ENCODE peak calls at places on chromosomes 16 and 17, in eight cellular contexts. X is left lung, R is transverse colon, K is tibial artery, W is Panc1, Y is right cardiac atrium, T is cardiac muscle cell, L is left ventricle myocardium inferior. U is an unnamed sample. For H3K4me1, H3K27me3 and H3K9me3, the result is how much of the 10 kb centered on the place peaks cover.

GRCh38 chr17:42866631-42867575 is 15.9 kb downstream of the AOC3 start:
- DNase-seq in L (no peak), X (no peak), Y (peak), R (no peak), W (no peak), K (no peak), T (no peak), U (no peak)

GRCh38 chr17:30352247-30352814 is 18.5 kb upstream of the TMIGD1 start:
- DNase-seq in K (no peak), T (no peak), W (no peak), L (no peak), R (no peak), X (peak), Y (no peak), U (no peak)

GRCh38 chr17:71501716-71502115 is 619.1 kb upstream of the SOX9 start:
- DNase-seq in R (no peak), K (no peak), W (no peak), L (no peak), X (no peak), T (no peak), Y (no peak), U (no peak)

GRCh38 chr17:64425191-64425590 is 23.7 kb upstream of the MILR1 start:
- DNase-seq in R (no peak), X (no peak), K (no peak), T (no peak), L (no peak), Y (no peak), W (no peak), U (no peak)

GRCh38 chr17:59372138-59372751 is 40.8 kb downstream of the YPEL2 start:
- DNase-seq in K (peak), W (no peak), L (no peak), Y (no peak), R (peak), T (peak), X (no peak), U (peak)

GRCh38 chr16:67396159-67396774 is 3.0 kb upstream of the TPPP3 start:
- DNase-seq in R (peak), X (peak), K (peak), Y (peak), W (no peak), L (peak), T (peak), U (peak)

GRCh38 chr17:75773808-75774470 is 8.9 kb upstream of the GALK1 start:
- DNase-seq in Y (no peak), L (no peak), K (peak), X (no peak), W (no peak), T (no peak), R (peak), U (peak)

GRCh38 chr17:7579839-7580630 is 597 bp downstream of the CD68 start:
- DNase-seq in K (no peak), T (no peak), R (no peak), Y (no peak), X (no peak), W (no peak), L (no peak), U (no peak)

GRCh38 chr16:55943257-55943656 is 68.1 kb upstream of the CES5A start:
- DNase-seq in K (no peak), L (no peak), T (no peak), W (no peak), X (no peak), R (no peak), Y (no peak), U (no peak)

GRCh38 chr17:11006530-11006929 is 168.6 kb upstream of the PIRT start:
- DNase-seq in Y (no peak), T (no peak), R (no peak), L (no peak), X (no peak), W (no peak), K (no peak), U (no peak)

GRCh38 chr16:53159781-53160436 is 105.1 kb downstream of the CHD9 start:
- DNase-seq in L (no peak), T (peak), Y (no peak), K (no peak), R (no peak), X (no peak), W (peak), U (peak)

GRCh38 chr17:39816272-39816671 is 47.8 kb downstream of the IKZF3 start:
- DNase-seq in T (no peak), K (no peak), R (no peak), X (no peak), W (no peak), L (no peak), Y (no peak), U (no peak)

GRCh38 chr16:82298472-82298871 is 128.4 kb upstream of the MPHOSPH6 start:
- DNase-seq in L (no peak), K (no peak), X (no peak), R (no peak), Y (no peak), T (no peak), W (no peak), U (no peak)

GRCh38 chr17:66691644-66692500 is 143.0 kb upstream of the CACNG5 start:
- DNase-seq in Y (no peak), R (no peak), X (no peak), K (no peak), W (peak), T (peak), L (no peak), U (no peak)

GRCh38 chr16:23941963-23942564 is 106.3 kb downstream of the PRKCB start:
- DNase-seq in X (no peak), W (no peak), Y (no peak), K (no peak), L (no peak), T (no peak), R (no peak), U (no peak)

GRCh38 chr16:56558024-56558747 is 6.7 kb upstream of the MT4 start:
- DNase-seq in Y (no peak), X (no peak), T (peak), W (no peak), K (no peak), R (no peak), L (no peak), U (no peak)

GRCh38 chr17:44087319-44087718 is 16.8 kb downstream of the G6PC3 start:
- DNase-seq in R (no peak), K (no peak), T (no peak), Y (no peak), W (no peak), L (no peak), X (no peak), U (no peak)

GRCh38 chr16:11585460-11586374 is 1.0 kb downstream of the LITAF start:
- DNase-seq in R (peak), W (no peak), L (peak), X (peak), Y (peak), T (no peak), K (no peak), U (no peak)

GRCh38 chr16:81204794-81205680 is 33.5 kb upstream of the BCO1 start:
- DNase-seq in R (peak), Y (no peak), X (no peak), W (peak), T (peak), L (no peak), K (no peak), U (peak)

GRCh38 chr16:70632273-70632672 is 14.1 kb upstream of the IL34 start:
- DNase-seq in W (no peak), Y (no peak), R (no peak), L (no peak), X (no peak), T (no peak), K (no peak), U (no peak)

GRCh38 chr17:16872836-16873653 is 98.9 kb downstream of the TNFRSF13B start:
- DNase-seq in T (peak), L (no peak), X (no peak), Y (peak), R (peak), K (no peak), W (no peak), U (peak)

GRCh38 chr17:45231481-45232116 is 9.9 kb downstream of the FMNL1 start:
- DNase-seq in X (no peak), R (peak), K (no peak), L (no peak), W (no peak), T (no peak), Y (peak), U (no peak)
- H3K4me1 ChIP-seq in X (half or more), R (under half), K (under half), L (half or more), W (under half), T (under half), Y (under half), U (under half)

GRCh38 chr17:83075270-83075880 is 4.0 kb upstream of the METRNL start:
- DNase-seq in L (no peak), K (no peak), Y (no peak), X (no peak), R (no peak), W (no peak), T (no peak), U (no peak)

GRCh38 chr17:83078378-83079339 is 750 bp upstream of the METRNL start:
- DNase-seq in X (no peak), T (no peak), Y (peak), R (no peak), K (no peak), L (no peak), W (no peak), U (peak)

GRCh38 chr17:83076930-83077329 is 2.5 kb upstream of the METRNL start:
- DNase-seq in K (no peak), Y (no peak), L (no peak), T (no peak), W (no peak), X (no peak), R (no peak), U (no peak)

GRCh38 chr17:83079340-83079747 is at the start of gene METRNL:
- DNase-seq in X (peak), W (no peak), K (peak), L (peak), T (peak), Y (peak), R (peak), U (peak)

GRCh38 chr17:83077411-83077810 is 2.0 kb upstream of the METRNL start:
- DNase-seq in T (no peak), K (no peak), W (no peak), Y (no peak), L (no peak), R (no peak), X (no peak), U (no peak)
- H3K27me3 ChIP-seq in T (under half), K (under half), W (under half), Y (under half), L (under half), R (under half), X (under half), U (under half)

GRCh38 chr17:27085517-27085916 is 208.4 kb upstream of the WSB1 start:
- DNase-seq in X (no peak), L (no peak), R (no peak), K (no peak), W (no peak), Y (no peak), T (no peak), U (no peak)
- H3K9me3 ChIP-seq in X (under half), L (under half), R (under half), K (under half), W (under half), Y (under half), T (under half), U (under half)

GRCh38 chr17:45288825-45289224 is 26.9 kb upstream of the SPATA32 start:
- DNase-seq in R (no peak), L (peak), Y (no peak), K (no peak), T (no peak), W (no peak), X (peak), U (no peak)

GRCh38 chr17:45289316-45290268 is 27.2 kb downstream of the MAP3K14 start:
- DNase-seq in L (no peak), X (peak), T (no peak), Y (no peak), W (no peak), R (no peak), K (no peak), U (no peak)

GRCh38 chr17:45286286-45286685 is 24.4 kb upstream of the SPATA32 start:
- DNase-seq in K (no peak), L (no peak), R (no peak), X (no peak), W (no peak), Y (no peak), T (no peak), U (no peak)

GRCh38 chr17:45290269-45290765 is 26.5 kb downstream of the MAP3K14 start:
- DNase-seq in R (no peak), L (no peak), X (no peak), T (no peak), W (no peak), K (no peak), Y (no peak), U (no peak)

GRCh38 chr17:45287526-45288264 is 25.8 kb upstream of the SPATA32 start:
- DNase-seq in Y (no peak), R (no peak), T (no peak), X (no peak), K (no peak), W (no peak), L (no peak), U (no peak)
- H3K4me1 ChIP-seq in Y (under half), R (half or more), T (under half), X (under half), K (under half), W (half or more), L (half or more), U (under half)

DNA sequence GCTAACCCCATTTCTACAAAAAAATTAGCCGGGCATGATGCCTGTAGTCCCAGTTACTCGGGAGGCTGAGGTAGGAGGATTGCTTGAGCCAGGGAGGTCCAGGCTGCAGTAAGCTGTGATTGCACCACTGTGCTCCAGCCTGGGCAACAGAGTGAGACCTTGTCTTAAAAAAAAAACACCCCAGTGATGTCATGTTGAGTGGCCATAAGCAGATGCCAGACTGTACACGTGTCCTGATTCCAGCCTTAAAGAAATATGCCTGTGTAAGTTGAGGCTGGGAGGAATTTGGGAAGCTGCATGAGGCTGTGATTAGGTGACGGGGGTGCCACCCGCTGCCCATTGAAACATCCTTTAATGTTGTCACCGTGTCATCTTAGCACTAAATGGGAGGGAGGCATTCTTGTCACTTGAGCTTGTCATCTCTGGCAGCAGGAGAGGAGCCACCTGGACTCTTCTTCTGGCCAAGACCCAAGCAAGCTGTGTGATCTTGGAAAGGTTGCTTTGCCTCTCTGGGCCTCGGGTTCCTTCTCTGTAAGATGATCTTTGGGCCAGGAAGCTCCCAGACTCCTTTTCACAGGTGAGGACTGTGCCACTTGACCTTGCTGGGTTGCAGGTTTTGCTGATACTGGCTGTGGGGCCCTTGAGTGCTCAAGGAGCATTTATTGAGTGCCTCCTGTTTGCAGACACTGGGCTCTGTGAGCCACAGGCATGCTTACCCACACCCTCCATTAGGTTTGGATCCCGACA is 98.3 kb upstream of the CIBAR2 start:
- DNase-seq in T (peak), Y (no peak), R (no peak), X (no peak), K (no peak), W (peak), L (no peak), U (no peak)
- H3K27me3 ChIP-seq in T (under half), Y (under half), R (under half), X (under half), K (under half), W (under half), L (under half), U (under half)

GRCh38 chr17:51319186-51319585 is 58.8 kb downstream of the UTP18 start:
- DNase-seq in T (no peak), L (no peak), Y (no peak), X (no peak), K (no peak), W (no peak), R (no peak), U (no peak)
- H3K9me3 ChIP-seq in T (under half), L (under half), Y (under half), X (under half), K (under half), W (under half), R (under half), U (under half)

DNA sequence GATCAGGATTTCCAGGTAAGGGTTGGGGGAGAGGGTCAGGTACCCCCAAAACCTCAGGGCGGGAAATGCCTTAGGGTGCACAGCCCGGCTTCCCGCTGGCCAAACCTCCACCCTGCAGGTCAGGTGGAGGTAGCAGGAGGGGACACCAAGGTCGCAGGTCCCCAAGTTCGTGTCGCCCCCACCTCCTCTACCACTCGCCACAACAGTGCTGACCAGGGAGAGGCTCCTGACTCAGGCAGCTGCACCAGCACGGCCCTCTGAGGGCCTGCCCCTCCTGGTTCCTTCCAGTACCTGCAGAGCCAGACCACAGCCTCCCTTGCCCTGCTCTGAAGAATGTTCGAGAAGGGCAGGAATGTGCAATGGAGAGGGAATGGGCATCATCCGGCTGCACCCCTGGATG is 3.9 kb downstream of the MRPL28 start:
- DNase-seq in K (no peak), R (peak), W (no peak), T (no peak), Y (no peak), X (no peak), L (no peak), U (no peak)
- H3K4me1 ChIP-seq in K (under half), R (under half), W (under half), T (under half), Y (under half), X (under half), L (under half), U (under half)

GRCh38 chr17:48582750-48583069 is 4.6 kb upstream of the HOXB4 start:
- DNase-seq in W (no peak), R (no peak), X (no peak), Y (no peak), L (no peak), K (no peak), T (no peak), U (no peak)

GRCh38 chr17:48577330-48577945 is 712 bp downstream of the HOXB4 start:
- DNase-seq in X (no peak), R (no peak), W (no peak), Y (peak), L (no peak), K (no peak), T (no peak), U (no peak)

GRCh38 chr17:48577946-48578615 is at the start of gene HOXB4:
- DNase-seq in L (peak), X (peak), T (no peak), W (no peak), R (peak), K (no peak), Y (peak), U (peak)

GRCh38 chr17:48578616-48579560 is 738 bp upstream of the HOXB4 start:
- DNase-seq in L (no peak), T (no peak), K (no peak), X (no peak), R (no peak), Y (peak), W (no peak), U (no peak)

DNA sequence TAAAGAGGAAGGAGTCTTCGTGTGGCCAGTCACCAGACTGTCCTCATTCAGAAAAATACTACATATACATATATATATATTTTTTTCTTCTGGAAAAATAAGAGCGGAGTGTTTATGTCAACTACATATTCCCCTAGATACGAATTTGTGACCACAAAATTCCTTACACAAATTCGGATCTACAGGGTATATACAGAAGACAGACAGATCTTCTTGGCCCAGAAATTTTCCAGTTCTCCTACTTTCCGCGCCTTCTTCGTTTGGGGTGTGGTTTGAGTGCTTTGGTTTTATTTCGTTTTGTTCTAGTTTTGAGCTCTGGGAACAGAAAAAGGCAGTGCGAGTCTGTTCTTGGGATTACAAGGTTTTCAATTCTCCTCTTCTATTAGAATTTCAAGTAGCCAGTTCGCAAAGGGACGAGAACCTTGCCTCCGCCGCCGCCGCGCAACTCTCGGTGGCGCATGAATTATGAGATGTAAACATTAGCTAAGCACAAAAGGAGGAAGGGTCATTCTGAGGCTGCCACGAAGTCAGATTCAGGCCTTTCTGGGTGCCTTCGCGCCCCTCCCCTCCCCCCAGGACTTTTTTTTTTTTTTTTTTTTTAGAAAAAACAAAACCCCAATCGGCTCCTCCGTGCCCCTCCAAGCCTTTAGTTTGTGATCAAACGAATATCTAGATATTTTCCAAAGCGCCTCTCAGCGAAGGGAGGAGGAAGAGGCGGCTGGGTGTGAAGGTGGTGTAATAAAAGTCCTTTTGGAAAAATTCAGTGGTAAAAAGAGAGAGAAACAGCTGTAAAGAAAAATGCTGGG is 1.8 kb upstream of the HOXB4 start:
- DNase-seq in W (no peak), R (no peak), L (no peak), Y (no peak), K (no peak), X (no peak), T (no peak), U (no peak)
- H3K27me3 ChIP-seq in W (under half), R (under half), L (half or more), Y (under half), K (half or more), X (half or more), T (half or more), U (half or more)

DNA sequence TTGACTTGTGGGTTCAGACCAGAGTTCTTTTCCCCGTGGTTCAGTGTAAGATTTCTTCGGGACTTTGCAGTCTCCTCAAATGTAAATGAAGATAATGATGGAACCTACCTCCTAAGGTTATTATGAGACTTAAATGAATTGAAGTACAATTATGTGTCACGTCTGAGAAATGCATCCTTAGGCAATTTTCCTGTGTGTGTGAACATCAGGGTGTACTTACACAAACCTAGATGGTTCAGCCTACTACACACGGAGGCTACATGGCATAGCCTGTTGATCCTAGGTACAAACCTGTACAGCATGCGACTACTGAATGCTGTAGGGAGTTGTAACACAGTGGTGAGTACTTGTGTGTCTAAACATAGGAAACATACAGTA is 1.1 kb upstream of the FAM20A start:
- DNase-seq in X (no peak), R (no peak), Y (no peak), L (no peak), W (no peak), K (no peak), T (no peak), U (no peak)
- H3K9me3 ChIP-seq in X (under half), R (under half), Y (under half), L (under half), W (under half), K (under half), T (under half), U (under half)

U was measured in hepatocyte.